ENCODE peak calls at places on chromosomes 1 and 21, in seven cellular contexts. I, P, B, L, T, Z and Q are unnamed samples.

GRCh38 chr1:118947790-118948189 is 40.4 kb downstream of the TBX15 start:
- DNase-seq in I (peak; percentile 66), P (no peak), B (no peak), L (no peak), T (peak; percentile 79), Z (no peak), Q (no peak)

GRCh38 chr21:45392206-45392971 is 12.6 kb upstream of the COL18A1 start:
- DNase-seq in I (no peak), P (no peak), B (no peak), L (no peak), T (no peak), Z (no peak), Q (no peak)

GRCh38 chr1:158180741-158181576 is at the start of gene CD1D:
- DNase-seq in I (peak; percentile 68), P (no peak), B (no peak), L (peak; percentile 61), T (peak; percentile 1), Z (peak; percentile 42), Q (peak; percentile 36)

GRCh38 chr1:79711001-79711431 is 704.5 kb upstream of the ADGRL4 start:
- DNase-seq in I (peak; percentile 48), P (no peak), B (no peak), L (no peak), T (peak; percentile 83), Z (no peak), Q (no peak)

GRCh38 chr1:109277434-109278204 is 5.3 kb downstream of the PSRC1 start:
- DNase-seq in I (peak; percentile 78), P (peak; percentile 66), B (no peak), L (peak; percentile 90), T (peak; percentile 52), Z (peak; percentile 74), Q (no peak)

GRCh38 chr1:213603087-213603486 is 384.7 kb upstream of the PROX1 start:
- DNase-seq in I (no peak), P (no peak), B (no peak), L (no peak), T (no peak), Z (no peak), Q (no peak)

GRCh38 chr1:13784971-13785370 is 85.0 kb downstream of the PRDM2 start:
- DNase-seq in I (no peak), P (no peak), B (no peak), L (no peak), T (peak; percentile 25), Z (no peak), Q (peak; percentile 51)

GRCh38 chr1:163450986-163451385 is 129.2 kb downstream of the NUF2 start:
- DNase-seq in I (no peak), P (no peak), B (no peak), L (no peak), T (no peak), Z (no peak), Q (no peak)

GRCh38 chr1:2298685-2299673 is 70.9 kb downstream of the SKI start:
- DNase-seq in I (no peak), P (no peak), B (no peak), L (no peak), T (no peak), Z (peak; percentile 52), Q (no peak)

GRCh38 chr1:205041998-205042910 is 758 bp upstream of the CNTN2 start:
- DNase-seq in I (no peak), P (no peak), B (no peak), L (no peak), T (no peak), Z (no peak), Q (no peak)

GRCh38 chr1:39154553-39155361 is 49.7 kb upstream of the MACF1 start:
- DNase-seq in I (peak; percentile 92), P (no peak), B (no peak), L (no peak), T (peak; percentile 95), Z (peak; percentile 64), Q (peak; percentile 73)

GRCh38 chr1:78009836-78010235 is 5.1 kb downstream of the DNAJB4 start:
- DNase-seq in I (peak; percentile 61), P (no peak), B (no peak), L (no peak), T (peak; percentile 90), Z (no peak), Q (no peak)

GRCh38 chr1:180181048-180181447 is 26.4 kb downstream of the QSOX1 start:
- DNase-seq in I (no peak), P (no peak), B (no peak), L (peak; percentile 22), T (peak; percentile 12), Z (no peak), Q (no peak)

GRCh38 chr1:15700510-15700909 is 16.4 kb downstream of the PLEKHM2 start:
- DNase-seq in I (peak; percentile 81), P (no peak), B (no peak), L (no peak), T (peak; percentile 63), Z (no peak), Q (no peak)

GRCh38 chr1:154720328-154721301 is 112.6 kb upstream of the ADAR start:
- DNase-seq in I (no peak), P (no peak), B (no peak), L (no peak), T (no peak), Z (no peak), Q (no peak)

GRCh38 chr1:214670098-214670497 is 67.1 kb downstream of the CENPF start:
- DNase-seq in I (peak; percentile 90), P (peak; percentile 81), B (no peak), L (peak; percentile 61), T (peak; percentile 25), Z (peak; percentile 28), Q (no peak)

GRCh38 chr21:31656199-31657095 is 3.0 kb upstream of the SOD1 start:
- DNase-seq in I (no peak), P (no peak), B (no peak), L (no peak), T (peak; percentile 63), Z (no peak), Q (no peak)

GRCh38 chr1:54404939-54405880 is 984 bp downstream of the SSBP3 start:
- DNase-seq in I (peak; percentile 16), P (no peak), B (no peak), L (peak; percentile 76), T (peak; percentile 15), Z (no peak), Q (no peak)

GRCh38 chr1:222040163-222040900 is 298.4 kb upstream of the DUSP10 start:
- DNase-seq in I (no peak), P (no peak), B (no peak), L (no peak), T (peak; percentile 21), Z (no peak), Q (no peak)

GRCh38 chr1:116334015-116334547 is 39.0 kb upstream of the ATP1A1 start:
- DNase-seq in I (peak; percentile 55), P (no peak), B (no peak), L (no peak), T (no peak), Z (no peak), Q (no peak)

GRCh38 chr21:45534591-45535331 is 7.5 kb downstream of the SLC19A1 start:
- DNase-seq in I (peak; percentile 38), P (peak; percentile 9), B (no peak), L (peak; percentile 53), T (peak; percentile 11), Z (no peak), Q (no peak)

GRCh38 chr1:109137959-109138757 is 24.2 kb downstream of the ELAPOR1 start:
- DNase-seq in I (no peak), P (no peak), B (no peak), L (no peak), T (no peak), Z (no peak), Q (no peak)

GRCh38 chr1:71351438-71351837 is 270.6 kb upstream of the ZRANB2 start:
- DNase-seq in I (peak; percentile 92), P (no peak), B (no peak), L (no peak), T (peak; percentile 73), Z (no peak), Q (no peak)

GRCh38 chr1:11681071-11681771 is at the start of gene MAD2L2:
- DNase-seq in I (peak; percentile 82), P (peak; percentile 73), B (no peak), L (peak; percentile 95), T (peak; percentile 74), Z (peak; percentile 84), Q (peak; percentile 67)

GRCh38 chr1:203351037-203351625 is at the start of gene FMOD:
- DNase-seq in I (peak; percentile 91), P (peak; percentile 48), B (no peak), L (no peak), T (peak; percentile 45), Z (peak; percentile 73), Q (no peak)

GRCh38 chr1:13956386-13956785 is 256.4 kb downstream of the PRDM2 start:
- DNase-seq in I (peak; percentile 78), P (no peak), B (no peak), L (no peak), T (peak; percentile 2), Z (no peak), Q (peak; percentile 38)

GRCh38 chr21:35583566-35584216 is 476.6 kb downstream of the SETD4 start:
- DNase-seq in I (no peak), P (no peak), B (no peak), L (no peak), T (no peak), Z (no peak), Q (no peak)
- TF ChIP-seq CTCF in I (no peak), P (no peak), B (no peak), L (no peak), T (no peak), Z (no peak), Q (no peak)

GRCh38 chr1:4219111-4219510 is 319.0 kb upstream of the C1orf174 start:
- DNase-seq in I (no peak), P (no peak), B (no peak), L (no peak), T (no peak), Z (no peak), Q (no peak)

GRCh38 chr1:4221107-4221506 is 321.0 kb upstream of the C1orf174 start:
- DNase-seq in I (no peak), P (no peak), B (no peak), L (no peak), T (no peak), Z (no peak), Q (no peak)

GRCh38 chr1:4218619-4219018 is 318.5 kb upstream of the C1orf174 start:
- DNase-seq in I (no peak), P (no peak), B (no peak), L (no peak), T (no peak), Z (no peak), Q (no peak)

GRCh38 chr1:4220362-4220761 is 320.3 kb upstream of the C1orf174 start:
- DNase-seq in I (no peak), P (no peak), B (no peak), L (no peak), T (no peak), Z (no peak), Q (no peak)

GRCh38 chr1:4219826-4220225 is 319.8 kb upstream of the C1orf174 start:
- DNase-seq in I (no peak), P (no peak), B (no peak), L (no peak), T (no peak), Z (no peak), Q (no peak)
- H3K4me1 ChIP-seq in I (no peaks in the 10 kb centered on the region), P (no peaks in the 10 kb centered on the region), B (no peaks in the 10 kb centered on the region), L (no peaks in the 10 kb centered on the region), T (no peaks in the 10 kb centered on the region), Z (no peaks in the 10 kb centered on the region), Q (no peaks in the 10 kb centered on the region)

GRCh38 chr1:94304553-94304952 is 67.2 kb upstream of the ARHGAP29 start:
- DNase-seq in I (no peak), P (no peak), B (no peak), L (no peak), T (peak; percentile 34), Z (no peak), Q (peak; percentile 71)
- H3K27ac ChIP-seq in I (no peak overlapping the region), P (no peak overlapping the region), B (peak overlapping the region; percentile 29), L (no peak overlapping the region), T (no peak overlapping the region), Z (no peak overlapping the region), Q (peak overlapping the region; percentile 24)

GRCh38 chr1:156126043-156126700 is 11.7 kb downstream of the LMNA start:
- DNase-seq in I (peak; percentile 98), P (peak; percentile 78), B (no peak), L (peak; percentile 86), T (peak; percentile 98), Z (peak; percentile 94), Q (peak; percentile 97)
- TF ChIP-seq CTCF in I (peak; percentile 54), P (peak; percentile 42), B (peak; percentile 77), L (no peak), T (peak; percentile 59), Z (peak; percentile 20), Q (peak; percentile 72)